ENCODE peak calls at places on chromosome 7, in eight cellular contexts. P is dorsolateral prefrontal cortex, A is fibroblast of the aortic adventitia, V is MM.1S, F is uterus, Z is lower lobe of right lung, N is fibroblast of villous mesenchyme, C is Caco-2. E is an unnamed sample.

GRCh38 chr7:122304604-122304975 is at the start of gene FEZF1:
- DNase-seq in P (no peak), A (no peak), V (peak), F (no peak), Z (peak), N (peak), C (no peak), E (peak)

GRCh38 chr7:65448824-65449504 is 75.3 kb downstream of the ZNF92 start:
- DNase-seq in P (no peak), A (peak), V (no peak), F (peak), Z (no peak), N (peak), C (no peak), E (no peak)

GRCh38 chr7:40641717-40642116 is 506.9 kb downstream of the SUGCT start:
- DNase-seq in P (no peak), A (no peak), V (no peak), F (no peak), Z (no peak), N (no peak), C (no peak), E (no peak)

GRCh38 chr7:55441668-55442305 is 76.7 kb downstream of the LANCL2 start:
- DNase-seq in P (no peak), A (peak), V (no peak), F (no peak), Z (no peak), N (peak), C (no peak), E (no peak)

GRCh38 chr7:106563466-106564150 is 97.3 kb downstream of the CCDC71L start:
- DNase-seq in P (no peak), A (peak), V (no peak), F (no peak), Z (no peak), N (peak), C (no peak), E (peak)

GRCh38 chr7:101731502-101732084 is 85.8 kb upstream of the CUX1 start:
- DNase-seq in P (no peak), A (no peak), V (no peak), F (no peak), Z (no peak), N (no peak), C (no peak), E (no peak)

GRCh38 chr7:134460000-134460399 is 1.1 kb upstream of the AKR1B1 start:
- DNase-seq in P (no peak), A (no peak), V (no peak), F (no peak), Z (no peak), N (peak), C (no peak), E (no peak)

GRCh38 chr7:135342887-135343286 is 109.2 kb downstream of the STRA8 start:
- DNase-seq in P (peak), A (no peak), V (no peak), F (no peak), Z (no peak), N (no peak), C (no peak), E (no peak)

GRCh38 chr7:54839538-54840213 is 80.7 kb upstream of the SEC61G start:
- DNase-seq in P (peak), A (peak), V (no peak), F (no peak), Z (peak), N (peak), C (peak), E (peak)

GRCh38 chr7:129390314-129390713 is 43.9 kb upstream of the STRIP2 start:
- DNase-seq in P (no peak), A (no peak), V (no peak), F (no peak), Z (no peak), N (no peak), C (no peak), E (no peak)

GRCh38 chr7:155913311-155913710 is 101.0 kb upstream of the SHH start:
- DNase-seq in P (no peak), A (no peak), V (no peak), F (no peak), Z (no peak), N (no peak), C (no peak), E (no peak)

GRCh38 chr7:152076324-152076821 is 50.9 kb downstream of the GALNT11 start:
- DNase-seq in P (no peak), A (peak), V (no peak), F (no peak), Z (no peak), N (peak), C (peak), E (peak)

GRCh38 chr7:84535584-84536255 is 341.1 kb upstream of the SEMA3A start:
- DNase-seq in P (no peak), A (no peak), V (no peak), F (no peak), Z (no peak), N (peak), C (no peak), E (no peak)

GRCh38 chr7:123208793-123209192 is 9.0 kb upstream of the SLC13A1 start:
- DNase-seq in P (no peak), A (peak), V (peak), F (no peak), Z (no peak), N (peak), C (no peak), E (no peak)

GRCh38 chr7:44693641-44694313 is 54.9 kb upstream of the ZMIZ2 start:
- DNase-seq in P (no peak), A (peak), V (no peak), F (no peak), Z (peak), N (peak), C (no peak), E (no peak)

GRCh38 chr7:150856303-150857275 is 4.3 kb downstream of the AOC1 start:
- DNase-seq in P (no peak), A (no peak), V (no peak), F (no peak), Z (no peak), N (no peak), C (no peak), E (no peak)

GRCh38 chr7:125122225-125122624 is 192.6 kb upstream of the POT1 start:
- DNase-seq in P (no peak), A (peak), V (no peak), F (no peak), Z (no peak), N (no peak), C (no peak), E (no peak)

DNA sequence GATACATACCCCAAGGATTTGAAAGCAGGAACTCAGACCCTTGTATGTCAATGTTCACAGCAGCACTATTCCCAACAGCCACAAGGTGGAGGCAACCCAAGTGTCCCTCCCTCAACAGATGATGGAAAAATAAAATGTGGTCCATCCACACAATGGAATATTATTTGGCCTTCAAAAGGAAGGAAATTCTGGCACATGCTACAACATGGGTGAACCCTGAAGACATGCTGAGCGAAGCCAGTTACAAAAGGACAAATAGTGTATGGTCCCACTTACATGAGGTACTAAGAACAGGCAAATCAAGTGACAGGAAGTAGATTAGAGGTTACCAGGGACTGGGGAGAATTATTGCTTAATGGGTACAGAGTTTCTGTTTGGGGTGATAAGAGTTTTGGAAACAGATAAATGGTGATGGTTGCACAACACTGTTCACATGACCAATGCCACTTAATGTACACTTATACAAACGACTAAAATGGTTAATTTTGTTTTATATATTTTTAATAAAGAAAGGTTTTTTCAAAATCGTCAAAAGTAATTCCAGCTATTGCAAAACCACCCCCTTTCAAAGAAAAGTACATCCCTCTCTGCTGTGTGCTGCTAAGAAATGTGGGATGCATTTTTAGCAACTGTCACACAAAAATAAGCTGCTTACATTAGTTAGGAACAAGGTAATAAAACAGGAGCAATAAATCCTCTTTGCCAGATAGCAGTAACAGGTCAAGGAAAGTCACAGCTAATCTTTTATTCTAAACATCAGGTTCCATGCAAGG is 85.7 kb downstream of the GRB10 start:
- DNase-seq in P (no peak), A (peak), V (no peak), F (no peak), Z (no peak), N (peak), C (no peak), E (peak)
- TF ChIP-seq CTCF in P (peak), A (peak), V (peak), F (no peak), Z (peak), N (peak), C (peak), E (peak)

GRCh38 chr7:108165726-108166125 is 35.6 kb upstream of the LAMB4 start:
- DNase-seq in P (no peak), A (no peak), V (no peak), F (no peak), Z (no peak), N (no peak), C (no peak), E (no peak)
- TF ChIP-seq CTCF in P (no peak), A (no peak), V (no peak), F (no peak), Z (no peak), N (no peak), C (no peak), E (no peak)

GRCh38 chr7:1555046-1555812 is 776 bp downstream of the TMEM184A start:
- DNase-seq in P (no peak), A (peak), V (no peak), F (peak), Z (no peak), N (peak), C (peak), E (peak)
- TF ChIP-seq CTCF in P (no peak), A (no peak), V (no peak), F (no peak), Z (no peak), N (no peak), C (no peak), E (no peak)

GRCh38 chr7:111846900-111847299 is 284.6 kb upstream of the IMMP2L start:
- DNase-seq in P (no peak), A (no peak), V (no peak), F (no peak), Z (no peak), N (no peak), C (no peak), E (no peak)

GRCh38 chr7:111841596-111842209 is 279.4 kb upstream of the IMMP2L start:
- DNase-seq in P (no peak), A (no peak), V (no peak), F (no peak), Z (no peak), N (peak), C (no peak), E (no peak)

GRCh38 chr7:111842489-111842888 is 280.2 kb upstream of the IMMP2L start:
- DNase-seq in P (no peak), A (no peak), V (no peak), F (no peak), Z (no peak), N (no peak), C (no peak), E (no peak)

GRCh38 chr7:111845853-111846252 is 283.6 kb upstream of the IMMP2L start:
- DNase-seq in P (no peak), A (no peak), V (no peak), F (no peak), Z (no peak), N (no peak), C (no peak), E (no peak)

GRCh38 chr7:111844904-111845662 is 282.8 kb upstream of the IMMP2L start:
- DNase-seq in P (no peak), A (no peak), V (no peak), F (no peak), Z (no peak), N (no peak), C (no peak), E (no peak)
- TF ChIP-seq CTCF in P (no peak), A (no peak), V (no peak), F (no peak), Z (no peak), N (no peak), C (no peak), E (no peak)

DNA sequence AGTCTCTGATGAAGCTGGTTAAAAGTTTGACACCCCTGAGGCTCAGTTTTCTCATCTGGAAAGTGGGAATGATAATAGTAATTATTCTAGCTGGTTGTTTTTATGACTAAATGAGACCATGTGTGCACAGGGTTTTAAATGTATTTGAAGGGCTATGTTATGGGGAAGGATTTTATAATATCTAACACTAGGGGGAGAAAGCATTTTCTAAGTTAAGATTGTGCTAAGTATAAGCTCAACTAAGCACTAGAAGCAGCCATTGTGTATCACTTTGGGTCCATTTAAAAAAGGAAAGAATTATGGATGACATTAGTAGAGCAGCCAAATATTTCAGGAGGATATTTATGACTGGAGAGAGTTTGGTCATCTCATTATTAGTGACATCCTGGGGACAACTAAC is 49.5 kb upstream of the CREB5 start:
- DNase-seq in P (no peak), A (no peak), V (no peak), F (no peak), Z (no peak), N (no peak), C (no peak), E (no peak)
- TF ChIP-seq CTCF in P (no peak), A (no peak), V (peak), F (no peak), Z (peak), N (peak), C (no peak), E (peak)

GRCh38 chr7:37429435-37429791 is 19.3 kb downstream of the ELMO1 start:
- DNase-seq in P (no peak), A (no peak), V (no peak), F (no peak), Z (no peak), N (no peak), C (no peak), E (no peak)
- TF ChIP-seq CTCF in P (no peak), A (no peak), V (no peak), F (no peak), Z (no peak), N (no peak), C (no peak), E (no peak)